ENCODE peak calls at places on chromosomes 1 and 21, in nine cellular contexts. H, R, J, W, F, L, N, T and V are unnamed samples.

GRCh38 chr1:71193153-71193552 is 112.3 kb upstream of the ZRANB2 start:
- DNase-seq in H (no peak), R (no peak), J (no peak), W (peak; percentile 28), F (peak; percentile 2), L (no peak), N (no peak), T (no peak), V (no peak)

GRCh38 chr21:44985441-44986401 is 45.9 kb downstream of the SLX9 start:
- DNase-seq in H (peak; percentile 57), R (no peak), J (no peak), W (no peak), F (no peak), L (no peak), N (no peak), T (no peak), V (peak; percentile 23)

GRCh38 chr21:26795866-26796329 is 49.3 kb downstream of the ADAMTS1 start:
- DNase-seq in H (no peak), R (peak; percentile 6), J (peak; percentile 25), W (peak; percentile 94), F (peak; percentile 27), L (peak; percentile 55), N (no peak), T (no peak), V (no peak)

GRCh38 chr21:45220714-45221113 is 67.0 kb downstream of the POFUT2 start:
- DNase-seq in H (no peak), R (no peak), J (no peak), W (no peak), F (no peak), L (no peak), N (no peak), T (no peak), V (no peak)

GRCh38 chr1:189237008-189237407 is 1240.7 kb downstream of the BRINP3 start:
- DNase-seq in H (no peak), R (no peak), J (no peak), W (no peak), F (no peak), L (no peak), N (no peak), T (no peak), V (no peak)

GRCh38 chr21:39422468-39423241 is 22.9 kb downstream of the LCA5L start:
- DNase-seq in H (no peak), R (no peak), J (no peak), W (no peak), F (no peak), L (no peak), N (peak; percentile 67), T (peak; percentile 12), V (no peak)

GRCh38 chr1:85135456-85135798 is 65.4 kb downstream of the SYDE2 start:
- DNase-seq in H (no peak), R (no peak), J (no peak), W (no peak), F (no peak), L (no peak), N (no peak), T (no peak), V (no peak)

GRCh38 chr1:171711643-171712042 is 30.2 kb downstream of the VAMP4 start:
- DNase-seq in H (no peak), R (no peak), J (no peak), W (no peak), F (no peak), L (no peak), N (no peak), T (no peak), V (no peak)

GRCh38 chr1:108121361-108122143 is 78.6 kb downstream of the SLC25A24 start:
- DNase-seq in H (no peak), R (no peak), J (no peak), W (no peak), F (no peak), L (peak; percentile 6), N (peak; percentile 63), T (no peak), V (peak; percentile 54)

GRCh38 chr1:219757890-219758289 is 145.0 kb upstream of the ZC3H11B start:
- DNase-seq in H (no peak), R (no peak), J (no peak), W (peak; percentile 31), F (no peak), L (no peak), N (no peak), T (no peak), V (peak; percentile 44)

GRCh38 chr1:152880907-152881306 is 2.8 kb downstream of the SMCP start:
- DNase-seq in H (no peak), R (no peak), J (no peak), W (no peak), F (no peak), L (no peak), N (no peak), T (no peak), V (no peak)

GRCh38 chr1:101002551-101002950 is 23.0 kb downstream of the DPH5 start:
- DNase-seq in H (no peak), R (peak; percentile 75), J (no peak), W (no peak), F (peak; percentile 8), L (no peak), N (no peak), T (peak; percentile 68), V (no peak)

GRCh38 chr1:27403065-27403726 is 10.8 kb downstream of the GPR3 start:
- DNase-seq in H (peak; percentile 90), R (peak; percentile 51), J (peak; percentile 53), W (peak; percentile 60), F (peak; percentile 46), L (peak; percentile 25), N (no peak), T (peak; percentile 91), V (peak; percentile 84)

GRCh38 chr1:81254560-81254959 is 546.2 kb upstream of the ADGRL2 start:
- DNase-seq in H (no peak), R (no peak), J (no peak), W (no peak), F (no peak), L (peak; percentile 17), N (no peak), T (no peak), V (no peak)

GRCh38 chr1:81254068-81254467 is 546.7 kb upstream of the ADGRL2 start:
- DNase-seq in H (no peak), R (no peak), J (no peak), W (no peak), F (no peak), L (no peak), N (no peak), T (no peak), V (no peak)

GRCh38 chr1:81252471-81253160 is 548.1 kb upstream of the ADGRL2 start:
- DNase-seq in H (no peak), R (no peak), J (no peak), W (no peak), F (no peak), L (no peak), N (no peak), T (no peak), V (no peak)
- TF ChIP-seq POLR2A in H (no peak), R (no peak), J (no peak), W (no peak), F (no peak), L (no peak), N (no peak), T (no peak), V (no peak)

DNA sequence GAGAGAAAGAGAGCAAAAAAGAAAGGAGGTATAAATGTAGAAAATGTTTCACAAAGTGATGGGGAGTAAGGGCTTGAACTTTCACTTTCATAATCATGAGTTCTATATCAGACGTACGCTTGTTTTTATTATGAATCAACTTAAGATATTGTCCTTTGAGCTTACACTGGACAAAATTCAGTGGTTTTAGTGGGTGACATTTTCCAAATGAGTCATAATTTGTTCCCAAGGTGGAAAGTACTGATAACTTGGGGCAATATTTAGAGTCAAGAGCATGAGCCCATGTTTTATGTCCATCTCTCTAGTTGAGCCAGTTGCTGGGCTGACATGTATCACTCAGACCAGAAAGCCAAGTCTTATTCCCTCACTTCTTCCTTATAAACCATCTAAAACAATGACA is 161.6 kb downstream of the CHRM3 start:
- DNase-seq in H (no peak), R (no peak), J (no peak), W (no peak), F (no peak), L (no peak), N (no peak), T (no peak), V (no peak)
- H3K4me3 ChIP-seq in H (no peak overlapping the region), R (no peak overlapping the region), J (no peak overlapping the region), W (no peak overlapping the region), F (no peak overlapping the region), L (no peak overlapping the region), N (no peak overlapping the region), T (no peak overlapping the region), V (no peak overlapping the region)

GRCh38 chr1:1891349-1892078 is 627 bp upstream of the GNB1 start:
- DNase-seq in H (no peak), R (peak; percentile 65), J (peak; percentile 80), W (peak; percentile 84), F (peak; percentile 84), L (no peak), N (peak; percentile 98), T (peak; percentile 81), V (peak; percentile 89)
- TF ChIP-seq POLR2A in H (no peak), R (no peak), J (no peak), W (peak; percentile 5), F (peak; percentile 76), L (peak; percentile 59), N (peak; percentile 83), T (peak; percentile 27), V (no peak)

GRCh38 chr1:26351591-26352337 is 2.2 kb downstream of the CRYBG2 start:
- DNase-seq in H (no peak), R (no peak), J (no peak), W (no peak), F (no peak), L (peak; percentile 78), N (no peak), T (no peak), V (no peak)

GRCh38 chr1:26353976-26354820 is at the start of gene CRYBG2:
- DNase-seq in H (no peak), R (no peak), J (no peak), W (no peak), F (peak; percentile 32), L (no peak), N (no peak), T (no peak), V (no peak)

GRCh38 chr1:26354972-26355371 is 1.0 kb upstream of the CRYBG2 start:
- DNase-seq in H (no peak), R (no peak), J (no peak), W (no peak), F (no peak), L (no peak), N (no peak), T (no peak), V (no peak)

GRCh38 chr1:26352338-26352679 is 1.6 kb downstream of the CRYBG2 start:
- DNase-seq in H (no peak), R (no peak), J (no peak), W (no peak), F (no peak), L (no peak), N (no peak), T (no peak), V (no peak)

DNA sequence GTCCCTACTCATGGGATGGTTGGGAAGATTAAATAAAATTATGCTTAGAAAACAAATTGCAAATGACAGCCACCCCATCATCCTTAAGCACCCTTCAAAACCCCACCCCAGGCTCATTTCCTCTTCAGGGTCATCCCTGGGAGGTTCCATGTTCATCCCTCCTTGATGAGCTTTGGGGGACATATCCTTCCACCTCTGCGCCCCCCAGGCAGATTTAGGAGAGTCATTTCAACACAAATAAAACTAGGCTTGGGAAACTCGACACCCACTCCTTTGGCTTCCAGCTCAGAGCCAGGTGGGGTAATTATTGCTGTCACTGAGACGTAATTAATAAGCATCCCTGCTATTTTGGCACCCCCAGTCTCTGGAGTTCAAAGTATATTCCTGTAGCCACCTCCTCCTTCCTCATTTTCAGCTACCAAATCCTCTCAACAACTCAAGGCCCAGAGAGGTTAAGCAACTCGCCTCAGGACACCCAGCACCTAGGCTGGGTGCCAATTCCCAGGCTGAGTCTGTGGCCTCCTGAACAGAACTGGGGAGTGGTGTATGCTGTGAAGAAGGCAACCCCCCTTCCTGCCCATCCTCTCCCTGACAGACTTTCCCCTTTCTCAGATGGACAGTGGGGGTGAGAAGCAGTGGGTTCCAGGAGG is 595 bp downstream of the CRYBG2 start:
- DNase-seq in H (no peak), R (no peak), J (no peak), W (no peak), F (no peak), L (no peak), N (no peak), T (no peak), V (no peak)
- H3K4me3 ChIP-seq in H (peak overlapping the region; percentile 33), R (no peak overlapping the region), J (no peak overlapping the region), W (no peak overlapping the region), F (no peak overlapping the region), L (no peak overlapping the region), N (no peak overlapping the region), T (no peak overlapping the region), V (no peak overlapping the region)